ENCODE peak calls at places on chromosomes 12 and 14, in six cellular contexts. B, C, M, I, T and W are unnamed samples.
A peak's percentile ranks its signal among the peaks of the same experiment; 100 is the strongest.

GRCh38 chr12:11763760-11764520 is 114.5 kb downstream of the ETV6 start:
- DNase-seq in B (no peak), C (no peak), M (no peak), I (no peak), T (no peak), W (no peak)

GRCh38 chr14:49160983-49161382 is 425.2 kb downstream of the RPS29 start:
- DNase-seq in B (no peak), C (no peak), M (no peak), I (no peak), T (no peak), W (no peak)

GRCh38 chr14:48936352-48936751 is 649.8 kb downstream of the RPS29 start:
- DNase-seq in B (no peak), C (no peak), M (no peak), I (no peak), T (no peak), W (peak; percentile 2)

GRCh38 chr14:89621009-89621421 is 204.0 kb upstream of the FOXN3 start:
- DNase-seq in B (no peak), C (no peak), M (no peak), I (no peak), T (no peak), W (no peak)

GRCh38 chr12:119366007-119366406 is 31.5 kb downstream of the CCDC60 start:
- DNase-seq in B (no peak), C (no peak), M (no peak), I (no peak), T (no peak), W (no peak)

GRCh38 chr12:52052471-52053186 is 1.4 kb downstream of the NR4A1 start:
- DNase-seq in B (no peak), C (no peak), M (no peak), I (no peak), T (no peak), W (no peak)

GRCh38 chr14:91861091-91861490 is 6.2 kb downstream of the TC2N start:
- DNase-seq in B (no peak), C (no peak), M (no peak), I (no peak), T (no peak), W (no peak)

GRCh38 chr12:74725154-74725553 is 187.5 kb downstream of the ATXN7L3B start:
- DNase-seq in B (no peak), C (no peak), M (no peak), I (no peak), T (no peak), W (no peak)

GRCh38 chr12:89566615-89567014 is 40.8 kb upstream of the POC1B start:
- DNase-seq in B (no peak), C (no peak), M (no peak), I (no peak), T (no peak), W (no peak)

GRCh38 chr14:81435578-81436295 is 35.6 kb upstream of the STON2 start:
- DNase-seq in B (peak; percentile 33), C (peak; percentile 55), M (peak; percentile 66), I (peak; percentile 20), T (peak; percentile 27), W (no peak)

GRCh38 chr14:89365071-89365801 is 51.8 kb downstream of the FOXN3 start:
- DNase-seq in B (peak; percentile 36), C (peak; percentile 35), M (no peak), I (no peak), T (no peak), W (no peak)

DNA sequence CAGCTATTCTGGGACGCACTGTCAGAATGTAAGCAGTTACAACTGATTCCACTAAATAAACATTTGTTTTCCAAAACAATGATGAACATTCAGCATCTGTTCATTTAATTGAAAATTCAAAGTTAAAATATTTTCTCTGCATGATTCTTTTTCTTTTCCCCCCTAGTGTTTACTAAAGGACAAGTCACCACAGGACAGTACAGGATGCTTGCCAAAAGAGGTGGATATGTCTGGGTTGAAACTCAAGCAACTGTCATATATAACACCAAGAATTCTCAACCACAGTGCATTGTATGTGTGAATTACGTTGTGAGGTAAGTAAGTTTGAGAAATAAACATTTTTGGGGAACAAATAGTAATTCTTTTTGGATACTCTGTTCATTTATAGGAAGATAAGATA is 28.2 kb upstream of the SNAPC1 start:
- DNase-seq in B (no peak), C (no peak), M (no peak), I (no peak), T (no peak), W (no peak)
- TF ChIP-seq CTCF in B (no peak), C (no peak), M (no peak), I (no peak), T (peak; percentile 28), W (no peak)

GRCh38 chr12:12999276-12999958 is 648 bp downstream of the HEBP1 start:
- DNase-seq in B (peak; percentile 43), C (no peak), M (no peak), I (no peak), T (no peak), W (no peak)
- TF ChIP-seq CTCF in B (no peak), C (no peak), M (no peak), I (no peak), T (peak; percentile 26), W (no peak)

DNA sequence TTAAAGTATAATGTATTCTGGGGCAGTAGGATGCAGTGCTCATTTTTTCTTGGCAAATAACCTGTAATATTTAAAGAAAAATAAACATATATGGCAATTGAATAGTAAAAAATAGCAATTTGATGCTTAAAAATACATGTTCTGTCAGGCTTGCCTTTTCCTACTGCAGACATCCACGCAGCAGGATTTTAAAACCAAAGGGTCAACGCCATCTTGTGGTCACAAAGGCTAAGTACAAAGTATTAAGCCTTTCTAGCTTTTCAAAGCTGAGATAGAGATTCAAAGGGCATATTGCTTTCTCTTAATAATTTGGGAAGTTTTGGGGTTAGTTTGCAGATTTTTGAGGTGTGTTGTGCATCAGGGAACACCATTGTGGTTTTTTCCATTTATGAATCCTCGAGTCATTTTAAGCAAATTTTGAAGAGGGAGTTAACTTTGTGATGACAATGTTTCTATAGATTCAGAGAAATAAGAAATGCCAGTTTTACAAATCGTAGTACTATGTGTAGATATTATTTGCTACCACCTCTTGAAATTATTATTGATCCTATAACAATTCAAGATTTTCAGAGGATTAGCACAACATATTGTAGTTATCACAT is 4.7 kb upstream of the CCER1 start:
- DNase-seq in B (no peak), C (no peak), M (no peak), I (no peak), T (peak; percentile 14), W (peak; percentile 28)
- TF ChIP-seq CTCF in B (no peak), C (peak; percentile 30), M (peak; percentile 36), I (no peak), T (peak; percentile 76), W (peak; percentile 78)

DNA sequence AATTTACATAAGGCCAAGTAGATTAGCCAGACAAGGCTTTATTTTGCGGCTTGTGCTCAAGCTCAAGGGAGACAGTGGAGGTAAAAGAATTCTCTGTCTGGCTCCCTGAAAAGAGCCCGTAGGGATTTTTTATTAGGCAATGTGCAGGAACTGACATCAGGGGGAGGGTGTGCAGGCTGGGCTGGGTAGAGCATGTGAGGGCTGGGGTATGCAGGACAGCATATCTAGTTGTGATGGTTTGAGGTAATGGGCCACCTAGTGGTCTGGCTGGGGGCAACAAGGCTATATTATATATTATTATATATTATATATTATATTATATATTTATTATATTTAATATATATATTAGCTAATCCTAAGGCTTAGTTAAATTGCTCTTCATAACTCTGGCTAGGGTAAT is 102.1 kb downstream of the TMEM117 start:
- DNase-seq in B (no peak), C (no peak), M (peak; percentile 17), I (no peak), T (no peak), W (no peak)
- TF ChIP-seq CTCF in B (no peak), C (no peak), M (peak; percentile 24), I (no peak), T (peak; percentile 44), W (no peak)

GRCh38 chr12:109951136-109951535 is 45.0 kb downstream of the GIT2 start:
- DNase-seq in B (no peak), C (no peak), M (no peak), I (no peak), T (no peak), W (no peak)

GRCh38 chr12:109951751-109952150 is 44.4 kb downstream of the GIT2 start:
- DNase-seq in B (no peak), C (no peak), M (no peak), I (no peak), T (no peak), W (no peak)

GRCh38 chr12:109952873-109953272 is 43.3 kb downstream of the GIT2 start:
- DNase-seq in B (no peak), C (no peak), M (no peak), I (peak; percentile 54), T (no peak), W (no peak)

GRCh38 chr12:109953656-109954055 is 42.5 kb downstream of the GIT2 start:
- DNase-seq in B (no peak), C (no peak), M (no peak), I (no peak), T (no peak), W (no peak)

GRCh38 chr12:109952160-109952858 is 43.9 kb downstream of the GIT2 start:
- DNase-seq in B (no peak), C (no peak), M (no peak), I (no peak), T (no peak), W (no peak)
- TF ChIP-seq CTCF in B (no peak), C (no peak), M (no peak), I (no peak), T (no peak), W (no peak)